ENCODE peak calls at places on chromosomes 5 and 9, in four cellular contexts. T, W, R and X are unnamed samples.

GRCh38 chr9:3239240-3239639 is 286.6 kb downstream of the RFX3 start:
- DNase-seq in T (no peak), R (no peak), W (no peak), X (no peak)

GRCh38 chr9:70043285-70043684 is 363 bp upstream of the MAMDC2 start:
- DNase-seq in W (no peak), T (peak), R (no peak), X (no peak)

GRCh38 chr5:11955386-11955785 is 51.1 kb upstream of the CTNND2 start:
- DNase-seq in T (no peak), W (no peak), R (no peak), X (no peak)

GRCh38 chr5:123916331-123917121 is 404.5 kb downstream of the CSNK1G3 start:
- DNase-seq in R (no peak), T (no peak), W (no peak), X (no peak)

GRCh38 chr5:170330568-170331054 is 33.0 kb upstream of the LCP2 start:
- DNase-seq in W (no peak), R (no peak), T (no peak), X (no peak)

GRCh38 chr5:113397046-113397445 is 37.7 kb downstream of the TSSK1B start:
- DNase-seq in W (no peak), T (no peak), R (no peak), X (no peak)

GRCh38 chr5:78627766-78628165 is 20.8 kb downstream of the LHFPL2 start:
- DNase-seq in T (no peak), R (no peak), W (no peak), X (no peak)

GRCh38 chr5:2207416-2207950 is 324.8 kb upstream of the IRX4 start:
- DNase-seq in W (no peak), R (no peak), T (no peak), X (no peak)

GRCh38 chr9:16687678-16688369 is 182.6 kb downstream of the BNC2 start:
- DNase-seq in T (no peak), R (no peak), W (no peak), X (no peak)

GRCh38 chr9:95270790-95271189 is 46.7 kb downstream of the FANCC start:
- DNase-seq in T (no peak), R (no peak), W (no peak), X (no peak)

GRCh38 chr5:93893050-93893449 is 151.7 kb upstream of the POU5F2 start:
- DNase-seq in T (no peak), W (no peak), R (no peak), X (no peak)

GRCh38 chr5:150458819-150459557 is 9.4 kb upstream of the RPS14 start:
- DNase-seq in W (peak), T (peak), R (no peak), X (peak)

GRCh38 chr9:72924116-72924790 is 28.6 kb downstream of the ALDH1A1 start:
- DNase-seq in W (no peak), T (no peak), R (no peak), X (no peak)

GRCh38 chr5:161372682-161373344 is 173.7 kb downstream of the GABRB2 start:
- DNase-seq in R (peak), T (no peak), W (no peak), X (no peak)

GRCh38 chr5:105167092-105167491 is 1604.5 kb upstream of the NUDT12 start:
- DNase-seq in W (no peak), T (no peak), R (no peak), X (no peak)
- TF ChIP-seq NR2C2 in W (no peak), T (no peak), R (no peak), X (no peak)

GRCh38 chr9:81427870-81428269 is 261.5 kb downstream of the TLE1 start:
- DNase-seq in W (no peak), T (no peak), R (no peak), X (no peak)
- TF ChIP-seq TCF7 in W (no peak), T (no peak), R (no peak), X (no peak)

DNA sequence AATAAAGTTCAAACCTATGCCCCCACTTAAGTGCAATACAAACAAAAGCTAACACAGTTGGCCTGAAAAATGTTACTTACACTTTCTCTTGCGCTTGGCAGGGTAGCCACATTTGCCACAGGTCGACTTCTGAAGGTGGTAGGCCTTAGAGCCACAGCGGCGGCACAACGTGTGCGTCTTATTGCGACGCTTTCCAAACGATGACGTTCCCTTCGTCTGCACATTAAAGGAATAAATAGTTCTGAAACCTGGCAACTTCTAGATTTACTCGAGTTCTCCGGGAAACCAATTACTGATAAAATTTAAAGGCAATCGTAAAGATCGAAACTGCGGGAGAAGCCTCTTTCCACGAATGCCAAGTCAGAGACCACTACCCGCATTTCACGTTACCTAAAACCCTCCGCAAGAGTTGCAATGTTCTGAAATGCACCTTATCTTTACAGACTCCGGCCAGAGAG is 602 bp downstream of the RPL37 start:
- DNase-seq in W (no peak), R (no peak), T (no peak), X (no peak)
- TF ChIP-seq NR2C2 in W (no peak), R (no peak), T (no peak), X (no peak)

DNA sequence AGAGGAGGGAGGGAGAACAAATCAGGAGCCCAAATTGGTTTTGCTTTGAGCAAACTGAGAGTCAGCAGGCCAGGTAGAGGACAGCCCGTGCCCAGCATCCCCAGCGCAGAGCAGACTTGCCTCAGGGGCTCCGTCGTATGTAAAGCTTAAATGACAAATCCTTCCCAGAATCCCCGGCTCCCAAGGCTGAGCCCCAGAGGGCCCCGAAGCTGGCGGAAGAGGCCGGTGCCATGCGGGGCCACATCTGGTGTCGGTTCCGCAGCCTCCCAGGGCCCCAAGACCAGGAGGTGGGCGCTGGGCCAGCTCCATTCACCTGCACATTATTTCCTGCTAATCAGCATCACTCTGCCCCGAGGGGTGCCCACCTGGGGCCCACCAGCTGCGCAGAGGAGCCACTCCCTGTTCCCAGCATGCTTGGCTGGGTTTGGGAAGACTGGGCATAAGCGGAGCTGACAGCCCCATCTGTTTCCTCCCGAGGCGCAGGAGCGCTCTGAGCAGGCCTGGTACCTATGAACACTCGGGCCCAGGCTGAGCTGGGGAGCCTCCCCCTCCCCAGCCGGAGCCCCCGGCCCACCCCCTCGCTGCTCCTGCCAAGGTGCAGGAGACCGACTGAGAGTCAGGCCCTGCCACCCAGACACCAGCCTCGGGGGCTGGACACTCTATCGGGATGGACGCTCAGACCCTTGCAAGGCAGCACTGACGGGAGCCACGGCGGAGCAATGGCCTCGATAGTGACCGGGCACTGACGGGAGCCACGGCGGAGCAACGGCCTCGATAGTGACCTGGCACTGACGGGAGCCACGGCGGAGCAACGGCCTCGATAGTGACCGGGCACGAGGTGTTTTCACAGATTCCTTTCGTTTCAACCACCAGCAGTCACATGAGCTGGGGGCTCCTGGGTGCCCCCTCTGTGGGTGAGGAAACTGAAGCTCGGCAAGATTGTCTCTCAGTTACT is 123.8 kb upstream of the PPP1R26 start:
- DNase-seq in R (no peak), W (no peak), T (no peak), X (no peak)
- TF ChIP-seq TCF7 in R (no peak), W (no peak), T (no peak), X (no peak)

GRCh38 chr9:97503862-97504210 is 2.4 kb downstream of the TMOD1 start:
- DNase-seq in W (no peak), T (no peak), R (no peak), X (no peak)
- TF ChIP-seq NR2C2 in W (no peak), T (no peak), R (no peak), X (no peak)

DNA sequence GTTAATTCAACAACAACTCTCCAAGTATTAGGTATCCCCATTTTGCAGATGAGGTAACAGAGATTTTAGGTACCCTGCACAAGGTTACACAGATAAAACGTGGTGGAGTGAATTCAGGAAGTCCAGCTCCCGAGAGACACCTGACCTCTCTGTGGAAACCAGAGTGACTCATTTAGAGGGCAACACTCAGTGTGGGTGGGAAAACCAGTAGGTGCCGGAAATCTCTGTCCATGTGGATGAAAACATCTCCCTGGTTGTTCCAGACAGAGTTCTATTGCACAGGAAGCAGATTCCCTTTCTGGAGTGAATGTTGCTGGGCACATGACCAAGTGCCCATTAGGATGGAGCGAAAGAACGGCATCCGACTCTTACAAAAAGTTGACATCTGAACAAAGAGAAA is 392.0 kb upstream of the WWC1 start:
- DNase-seq in R (no peak), T (no peak), W (no peak), X (no peak)
- TF ChIP-seq TCF7 in R (no peak), T (no peak), W (no peak), X (no peak)

GRCh38 chr5:15106530-15107283 is 235.1 kb upstream of the ANKH start:
- DNase-seq in R (no peak), T (no peak), W (no peak), X (no peak)
- TF ChIP-seq NR2C2 in R (no peak), T (no peak), W (no peak), X (no peak)